ENCODE peak calls at places on chromosomes 12 and 14, in four cellular contexts. S, H, T and Q are unnamed samples.

GRCh38 chr14:91294153-91294552 is 49.6 kb upstream of the GPR68 start:
- DNase-seq in S (no peak), H (no peak), T (no peak), Q (no peak)

GRCh38 chr12:97639702-97640101 is 177.1 kb downstream of the RMST start:
- DNase-seq in S (no peak), H (peak), T (no peak), Q (no peak)

GRCh38 chr12:95784286-95784685 is 6.3 kb downstream of the NTN4 start:
- DNase-seq in S (no peak), H (peak), T (no peak), Q (no peak)

GRCh38 chr12:6363330-6364036 is 11.9 kb downstream of the SCNN1A start:
- DNase-seq in S (no peak), H (no peak), T (peak), Q (no peak)

GRCh38 chr12:67667276-67668073 is 18.9 kb downstream of the DYRK2 start:
- DNase-seq in S (peak), H (no peak), T (no peak), Q (no peak)

GRCh38 chr12:5085896-5086295 is 42.2 kb downstream of the KCNA5 start:
- DNase-seq in S (no peak), H (peak), T (no peak), Q (no peak)

GRCh38 chr12:131375972-131376345 is 334.9 kb upstream of the SFSWAP start:
- DNase-seq in S (no peak), H (no peak), T (no peak), Q (no peak)

GRCh38 chr12:52007158-52007921 is 594 bp downstream of the TAMALIN start:
- DNase-seq in S (no peak), H (no peak), T (no peak), Q (peak)

GRCh38 chr12:66345212-66345611 is 42.9 kb downstream of the HELB start:
- DNase-seq in S (no peak), H (no peak), T (no peak), Q (no peak)

GRCh38 chr14:56199095-56199975 is 81.1 kb downstream of the PELI2 start:
- DNase-seq in S (no peak), H (peak), T (peak), Q (no peak)

GRCh38 chr12:55845785-55846496 is 3.2 kb upstream of the MMP19 start:
- DNase-seq in S (no peak), H (no peak), T (no peak), Q (no peak)

GRCh38 chr12:43480591-43480990 is 71.4 kb downstream of the ADAMTS20 start:
- DNase-seq in S (no peak), H (no peak), T (no peak), Q (no peak)

GRCh38 chr12:4960030-4960429 is 50.3 kb downstream of the KCNA1 start:
- DNase-seq in S (no peak), H (no peak), T (no peak), Q (no peak)

GRCh38 chr12:59500335-59500734 is 95.5 kb upstream of the SLC16A7 start:
- DNase-seq in S (no peak), H (peak), T (no peak), Q (no peak)

GRCh38 chr14:63562414-63562813 is 19.2 kb upstream of the PPP2R5E start:
- DNase-seq in S (no peak), H (no peak), T (no peak), Q (no peak)

GRCh38 chr14:75484711-75485429 is 37.4 kb upstream of the BATF start:
- DNase-seq in S (no peak), H (peak), T (no peak), Q (no peak)

GRCh38 chr12:20212658-20213387 is 155.5 kb upstream of the PDE3A start:
- DNase-seq in S (peak), H (peak), T (no peak), Q (peak)

GRCh38 chr14:104265918-104266642 is 127.7 kb downstream of the KIF26A start:
- DNase-seq in S (no peak), H (no peak), T (no peak), Q (no peak)

GRCh38 chr12:57518920-57519757 is 1.2 kb downstream of the DDIT3 start:
- DNase-seq in S (peak), H (no peak), T (no peak), Q (peak)

GRCh38 chr14:69483765-69484443 is 624 bp upstream of the PLEKHD1 start:
- DNase-seq in S (no peak), H (no peak), T (no peak), Q (peak)

GRCh38 chr12:56151672-56152131 is 685 bp upstream of the MYL6B start:
- DNase-seq in S (peak), H (peak), T (peak), Q (peak)

GRCh38 chr12:110107369-110108281 is 16.5 kb upstream of the IFT81 start:
- DNase-seq in S (peak), H (peak), T (no peak), Q (no peak)

GRCh38 chr14:52124791-52125661 is 56.2 kb upstream of the NID2 start:
- DNase-seq in S (no peak), H (peak), T (no peak), Q (peak)

GRCh38 chr12:49439042-49439441 is 71.8 kb downstream of the SPATS2 start:
- DNase-seq in S (peak), H (no peak), T (no peak), Q (no peak)

GRCh38 chr12:91991397-91992187 is 154.1 kb downstream of the BTG1 start:
- DNase-seq in S (no peak), H (peak), T (no peak), Q (no peak)

GRCh38 chr12:70756791-70757190 is 119.6 kb upstream of the PTPRB start:
- DNase-seq in S (no peak), H (no peak), T (no peak), Q (no peak)

GRCh38 chr12:31118347-31118830 is 44.7 kb downstream of the DDX11 start:
- DNase-seq in S (no peak), H (no peak), T (peak), Q (peak)

GRCh38 chr14:24443053-24443683 is 592 bp upstream of the SDR39U1 start:
- DNase-seq in S (no peak), H (peak), T (no peak), Q (no peak)

GRCh38 chr12:115012861-115013667 is 329.1 kb upstream of the TBX3 start:
- DNase-seq in S (no peak), H (no peak), T (no peak), Q (no peak)

GRCh38 chr12:118377891-118378470 is 1.6 kb downstream of the SUDS3 start:
- DNase-seq in S (peak), H (peak), T (peak), Q (peak)

GRCh38 chr14:58298880-58299664 is 717 bp downstream of the ARID4A start:
- DNase-seq in S (peak), H (no peak), T (peak), Q (peak)

GRCh38 chr12:112686373-112686772 is 105.2 kb upstream of the RPH3A start:
- DNase-seq in S (no peak), H (peak), T (no peak), Q (no peak)